ENCODE peak calls at places on chromosome X, in five cellular contexts. One of them, this sample, is unnamed.
A peak's percentile ranks its signal among the peaks of the same experiment; 100 is the strongest.

GRCh38 chrX:72644946-72645345 is 69.2 kb downstream of the PHKA1 start:
- DNase-seq in suprapubic skin: no peak
- DNase-seq in HT1080: no peak
- DNase-seq in activated T-cell treated with anti-CD3 and anti-CD28 coated beads for 1 hour: no peak
- DNase-seq in foreskin fibroblast: no peak
- DNase-seq in this sample: no peak

GRCh38 chrX:66021758-66022741 is 17.8 kb downstream of the VSIG4 start:
- DNase-seq in activated T-cell treated with anti-CD3 and anti-CD28 coated beads for 1 hour: no peak
- DNase-seq in suprapubic skin: no peak
- DNase-seq in HT1080: no peak
- DNase-seq in foreskin fibroblast: no peak
- DNase-seq in this sample: no peak

GRCh38 chrX:40167240-40168182 is 69.8 kb upstream of the BCOR start:
- DNase-seq in foreskin fibroblast: peak; percentile 43
- DNase-seq in HT1080: no peak
- DNase-seq in activated T-cell treated with anti-CD3 and anti-CD28 coated beads for 1 hour: no peak
- DNase-seq in suprapubic skin: no peak
- DNase-seq in this sample: no peak

GRCh38 chrX:13721819-13722527 is 12.4 kb downstream of the TRAPPC2 start:
- DNase-seq in foreskin fibroblast: peak; percentile 49
- DNase-seq in HT1080: no peak
- DNase-seq in suprapubic skin: no peak
- DNase-seq in activated T-cell treated with anti-CD3 and anti-CD28 coated beads for 1 hour: no peak
- DNase-seq in this sample: peak; percentile 26

GRCh38 chrX:129638917-129639316 is 15.8 kb downstream of the APLN start:
- DNase-seq in suprapubic skin: no peak
- DNase-seq in foreskin fibroblast: no peak
- DNase-seq in activated T-cell treated with anti-CD3 and anti-CD28 coated beads for 1 hour: no peak
- DNase-seq in HT1080: no peak
- DNase-seq in this sample: no peak

GRCh38 chrX:21926527-21927278 is 13.8 kb upstream of the SMS start:
- DNase-seq in activated T-cell treated with anti-CD3 and anti-CD28 coated beads for 1 hour: no peak
- DNase-seq in HT1080: peak; percentile 95
- DNase-seq in foreskin fibroblast: peak; percentile 90
- DNase-seq in suprapubic skin: no peak
- DNase-seq in this sample: peak; percentile 84

GRCh38 chrX:120090208-120090607 is 12.7 kb upstream of the RHOXF2B start:
- DNase-seq in foreskin fibroblast: peak; percentile 1
- DNase-seq in HT1080: no peak
- DNase-seq in suprapubic skin: no peak
- DNase-seq in activated T-cell treated with anti-CD3 and anti-CD28 coated beads for 1 hour: no peak
- DNase-seq in this sample: no peak

GRCh38 chrX:80139564-80139963 is 125.0 kb downstream of the TBX22 start:
- DNase-seq in activated T-cell treated with anti-CD3 and anti-CD28 coated beads for 1 hour: no peak
- DNase-seq in HT1080: no peak
- DNase-seq in suprapubic skin: no peak
- DNase-seq in foreskin fibroblast: no peak
- DNase-seq in this sample: no peak

GRCh38 chrX:3697701-3698279 is 15.7 kb downstream of the PRKX start:
- DNase-seq in suprapubic skin: no peak
- DNase-seq in activated T-cell treated with anti-CD3 and anti-CD28 coated beads for 1 hour: no peak
- DNase-seq in foreskin fibroblast: peak; percentile 66
- DNase-seq in HT1080: peak; percentile 57
- DNase-seq in this sample: peak; percentile 87

GRCh38 chrX:30577362-30577961 is at the start of gene TASL:
- DNase-seq in suprapubic skin: no peak
- DNase-seq in foreskin fibroblast: no peak
- DNase-seq in HT1080: no peak
- DNase-seq in activated T-cell treated with anti-CD3 and anti-CD28 coated beads for 1 hour: peak; percentile 0
- DNase-seq in this sample: no peak

GRCh38 chrX:39065051-39065871 is 264.0 kb downstream of the MID1IP1 start:
- DNase-seq in activated T-cell treated with anti-CD3 and anti-CD28 coated beads for 1 hour: no peak
- DNase-seq in HT1080: no peak
- DNase-seq in suprapubic skin: no peak
- DNase-seq in foreskin fibroblast: no peak
- DNase-seq in this sample: peak; percentile 4

GRCh38 chrX:28609003-28609402 is 21.8 kb downstream of the IL1RAPL1 start:
- DNase-seq in activated T-cell treated with anti-CD3 and anti-CD28 coated beads for 1 hour: no peak
- DNase-seq in foreskin fibroblast: no peak
- DNase-seq in HT1080: no peak
- DNase-seq in suprapubic skin: no peak
- DNase-seq in this sample: no peak

GRCh38 chrX:41956027-41956426 is 32.7 kb upstream of the CASK start:
- DNase-seq in foreskin fibroblast: peak; percentile 4
- DNase-seq in suprapubic skin: no peak
- DNase-seq in HT1080: peak; percentile 4
- DNase-seq in activated T-cell treated with anti-CD3 and anti-CD28 coated beads for 1 hour: no peak
- DNase-seq in this sample: no peak

GRCh38 chrX:110852180-110852579 is 56.6 kb upstream of the CHRDL1 start:
- DNase-seq in HT1080: peak; percentile 2
- DNase-seq in suprapubic skin: no peak
- DNase-seq in activated T-cell treated with anti-CD3 and anti-CD28 coated beads for 1 hour: no peak
- DNase-seq in foreskin fibroblast: peak; percentile 36
- DNase-seq in this sample: no peak

GRCh38 chrX:10014462-10015373 is 47.6 kb downstream of the CLDN34 start:
- DNase-seq in foreskin fibroblast: peak; percentile 94
- DNase-seq in HT1080: peak; percentile 84
- DNase-seq in suprapubic skin: peak; percentile 90
- DNase-seq in activated T-cell treated with anti-CD3 and anti-CD28 coated beads for 1 hour: peak; percentile 65
- DNase-seq in this sample: peak; percentile 45

GRCh38 chrX:72020204-72020603 is 109.6 kb downstream of the NHSL2 start:
- DNase-seq in suprapubic skin: no peak
- DNase-seq in activated T-cell treated with anti-CD3 and anti-CD28 coated beads for 1 hour: no peak
- DNase-seq in foreskin fibroblast: no peak
- DNase-seq in HT1080: no peak
- DNase-seq in this sample: no peak

GRCh38 chrX:108735087-108735679 is 1.2 kb downstream of the IRS4 start:
- DNase-seq in activated T-cell treated with anti-CD3 and anti-CD28 coated beads for 1 hour: no peak
- DNase-seq in HT1080: no peak
- DNase-seq in suprapubic skin: no peak
- DNase-seq in foreskin fibroblast: peak; percentile 8
- DNase-seq in this sample: no peak

GRCh38 chrX:53065066-53065465 is 16.5 kb downstream of the GPR173 start:
- DNase-seq in activated T-cell treated with anti-CD3 and anti-CD28 coated beads for 1 hour: no peak
- DNase-seq in HT1080: no peak
- DNase-seq in foreskin fibroblast: no peak
- DNase-seq in suprapubic skin: no peak
- DNase-seq in this sample: no peak

GRCh38 chrX:38940547-38940946 is 139.3 kb downstream of the MID1IP1 start:
- DNase-seq in foreskin fibroblast: peak; percentile 52
- DNase-seq in suprapubic skin: no peak
- DNase-seq in activated T-cell treated with anti-CD3 and anti-CD28 coated beads for 1 hour: no peak
- DNase-seq in HT1080: no peak
- DNase-seq in this sample: no peak

GRCh38 chrX:116961872-116962582 is 499.3 kb upstream of the CT83 start:
- DNase-seq in foreskin fibroblast: peak; percentile 3
- DNase-seq in HT1080: no peak
- DNase-seq in suprapubic skin: no peak
- DNase-seq in activated T-cell treated with anti-CD3 and anti-CD28 coated beads for 1 hour: no peak
- DNase-seq in this sample: no peak

GRCh38 chrX:44451056-44451455 is 91.6 kb downstream of the FUNDC1 start:
- DNase-seq in activated T-cell treated with anti-CD3 and anti-CD28 coated beads for 1 hour: no peak
- DNase-seq in HT1080: no peak
- DNase-seq in foreskin fibroblast: no peak
- DNase-seq in suprapubic skin: no peak
- DNase-seq in this sample: no peak

GRCh38 chrX:70755850-70756249 is 152.7 kb downstream of the TEX11 start:
- DNase-seq in foreskin fibroblast: no peak
- DNase-seq in suprapubic skin: no peak
- DNase-seq in HT1080: no peak
- DNase-seq in activated T-cell treated with anti-CD3 and anti-CD28 coated beads for 1 hour: peak; percentile 25
- DNase-seq in this sample: no peak

GRCh38 chrX:103831342-103831802 is 685 bp downstream of the RAB9B start:
- DNase-seq in foreskin fibroblast: no peak
- DNase-seq in activated T-cell treated with anti-CD3 and anti-CD28 coated beads for 1 hour: peak; percentile 35
- DNase-seq in suprapubic skin: no peak
- DNase-seq in HT1080: no peak
- DNase-seq in this sample: no peak

GRCh38 chrX:68934922-68935321 is 106.1 kb downstream of the EFNB1 start:
- DNase-seq in HT1080: no peak
- DNase-seq in suprapubic skin: peak; percentile 26
- DNase-seq in foreskin fibroblast: no peak
- DNase-seq in activated T-cell treated with anti-CD3 and anti-CD28 coated beads for 1 hour: no peak
- DNase-seq in this sample: no peak

GRCh38 chrX:19576742-19577141 is 61.4 kb upstream of the MAP3K15 start:
- DNase-seq in activated T-cell treated with anti-CD3 and anti-CD28 coated beads for 1 hour: no peak
- DNase-seq in HT1080: no peak
- DNase-seq in foreskin fibroblast: no peak
- DNase-seq in suprapubic skin: no peak
- DNase-seq in this sample: no peak

GRCh38 chrX:119759333-119759766 is 962 bp downstream of the SOWAHD start:
- DNase-seq in activated T-cell treated with anti-CD3 and anti-CD28 coated beads for 1 hour: no peak
- DNase-seq in suprapubic skin: no peak
- DNase-seq in foreskin fibroblast: no peak
- DNase-seq in HT1080: no peak
- DNase-seq in this sample: no peak

GRCh38 chrX:53089224-53089842 is 4.6 kb upstream of the KANTR start:
- DNase-seq in activated T-cell treated with anti-CD3 and anti-CD28 coated beads for 1 hour: no peak
- DNase-seq in HT1080: peak; percentile 44
- DNase-seq in suprapubic skin: peak; percentile 67
- DNase-seq in foreskin fibroblast: peak; percentile 75
- DNase-seq in this sample: no peak

GRCh38 chrX:33106737-33107136 is 104.6 kb downstream of the DMD start:
- DNase-seq in foreskin fibroblast: no peak
- DNase-seq in HT1080: no peak
- DNase-seq in suprapubic skin: no peak
- DNase-seq in activated T-cell treated with anti-CD3 and anti-CD28 coated beads for 1 hour: no peak
- DNase-seq in this sample: no peak

GRCh38 chrX:17470136-17470535 is 95.1 kb downstream of the NHS start:
- DNase-seq in activated T-cell treated with anti-CD3 and anti-CD28 coated beads for 1 hour: no peak
- DNase-seq in HT1080: no peak
- DNase-seq in suprapubic skin: no peak
- DNase-seq in foreskin fibroblast: peak; percentile 16
- DNase-seq in this sample: no peak

GRCh38 chrX:39969099-39969825 is 128.5 kb downstream of the BCOR start:
- DNase-seq in suprapubic skin: no peak
- DNase-seq in activated T-cell treated with anti-CD3 and anti-CD28 coated beads for 1 hour: peak; percentile 14
- DNase-seq in HT1080: no peak
- DNase-seq in foreskin fibroblast: no peak
- DNase-seq in this sample: no peak

GRCh38 chrX:24862343-24862742 is 153.4 kb downstream of the ARX start:
- DNase-seq in suprapubic skin: no peak
- DNase-seq in HT1080: no peak
- DNase-seq in activated T-cell treated with anti-CD3 and anti-CD28 coated beads for 1 hour: no peak
- DNase-seq in foreskin fibroblast: peak; percentile 30
- DNase-seq in this sample: no peak

GRCh38 chrX:83422836-83423235 is 85.3 kb upstream of the POU3F4 start:
- DNase-seq in foreskin fibroblast: no peak
- DNase-seq in HT1080: no peak
- DNase-seq in activated T-cell treated with anti-CD3 and anti-CD28 coated beads for 1 hour: no peak
- DNase-seq in suprapubic skin: no peak
- DNase-seq in this sample: no peak